ENCODE peak calls at places on chromosomes 16 and 17, in seven cellular contexts. H is HCT116, V is PC-3, I is OCI-LY7, A is GM23338, Z is MM.1S, L is SK-N-SH. C is an unnamed sample.
A peak's percentile ranks its signal among the peaks of the same experiment; 100 is the strongest.

GRCh38 chr17:8326591-8327583 is 12.8 kb upstream of the ODF4 start:
- DNase-seq in H (no peak), V (no peak), I (no peak), A (peak; percentile 61), Z (no peak), L (peak; percentile 79), C (peak; percentile 60)

GRCh38 chr17:42312285-42313130 is 24.2 kb downstream of the STAT5A start:
- DNase-seq in H (no peak), V (no peak), I (peak; percentile 78), A (peak; percentile 95), Z (peak; percentile 60), L (peak; percentile 93), C (peak; percentile 93)

GRCh38 chr17:13024033-13024432 is 6.2 kb upstream of the ELAC2 start:
- DNase-seq in H (no peak), V (no peak), I (no peak), A (no peak), Z (no peak), L (no peak), C (no peak)

GRCh38 chr17:78862073-78863023 is 21.7 kb upstream of the USP36 start:
- DNase-seq in H (peak; percentile 92), V (peak; percentile 98), I (no peak), A (no peak), Z (no peak), L (no peak), C (peak; percentile 68)

GRCh38 chr16:31367875-31368274 is 12.9 kb downstream of the ITGAX start:
- DNase-seq in H (no peak), V (no peak), I (no peak), A (no peak), Z (no peak), L (no peak), C (no peak)

GRCh38 chr17:2782030-2782429 is 14.2 kb upstream of the RAP1GAP2 start:
- DNase-seq in H (no peak), V (peak; percentile 16), I (no peak), A (no peak), Z (no peak), L (no peak), C (no peak)

GRCh38 chr17:45405250-45406086 is 27.2 kb downstream of the ARHGAP27 start:
- DNase-seq in H (no peak), V (no peak), I (peak; percentile 32), A (peak; percentile 99), Z (no peak), L (peak; percentile 94), C (peak; percentile 77)

GRCh38 chr16:78034530-78034929 is 12.2 kb downstream of the CLEC3A start:
- DNase-seq in H (no peak), V (no peak), I (no peak), A (no peak), Z (no peak), L (no peak), C (no peak)

DNA sequence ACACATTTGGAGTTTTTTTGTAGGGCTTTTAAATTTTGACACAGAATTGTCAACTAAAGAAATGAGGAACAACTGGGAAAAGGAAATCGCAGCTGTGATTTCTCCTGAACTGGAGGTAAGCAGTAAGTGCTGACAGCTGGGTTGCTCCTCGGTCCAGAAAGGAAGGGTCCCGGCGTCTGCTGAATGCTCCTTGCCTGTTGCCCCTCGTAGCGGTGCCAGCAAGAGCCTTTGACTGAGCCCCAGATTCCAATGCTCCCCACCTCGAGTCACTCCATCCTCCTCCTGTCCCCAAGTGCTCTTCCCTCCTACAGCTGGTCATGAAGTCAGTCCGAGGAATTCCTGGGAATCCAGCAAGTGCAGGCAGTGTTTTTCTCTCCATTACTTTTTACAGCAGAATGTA is 32.0 kb upstream of the ENDOV start:
- DNase-seq in H (no peak), V (no peak), I (no peak), A (no peak), Z (no peak), L (no peak), C (no peak)
- H3K9me2 ChIP-seq in H (no peaks in the 10 kb centered on the region), V (no peaks in the 10 kb centered on the region), I (no peaks in the 10 kb centered on the region), A (no peaks in the 10 kb centered on the region), Z (no peaks in the 10 kb centered on the region), L (no peaks in the 10 kb centered on the region), C (no peaks in the 10 kb centered on the region)

GRCh38 chr17:58082870-58083490 is at the start of gene DYNLL2:
- DNase-seq in H (peak; percentile 76), V (peak; percentile 93), I (peak; percentile 92), A (peak; percentile 99), Z (peak; percentile 90), L (peak; percentile 99), C (peak; percentile 96)
- TF ChIP-seq EZH2phosphoT487 in H (no peak), V (no peak), I (no peak), A (no peak), Z (no peak), L (no peak), C (no peak)

GRCh38 chr16:35747658-35748455 is 2288.4 kb downstream of the TP53TG3F start:
- DNase-seq in H (no peak), V (no peak), I (no peak), A (no peak), Z (no peak), L (no peak), C (no peak)

GRCh38 chr16:35748621-35749252 is 2289.3 kb downstream of the TP53TG3F start:
- DNase-seq in H (no peak), V (no peak), I (no peak), A (no peak), Z (no peak), L (peak; percentile 15), C (no peak)

GRCh38 chr16:35750157-35750689 is 2290.8 kb downstream of the TP53TG3F start:
- DNase-seq in H (no peak), V (no peak), I (no peak), A (no peak), Z (no peak), L (no peak), C (no peak)

GRCh38 chr16:35750701-35751104 is 2291.3 kb downstream of the TP53TG3F start:
- DNase-seq in H (no peak), V (no peak), I (no peak), A (no peak), Z (no peak), L (no peak), C (no peak)

DNA sequence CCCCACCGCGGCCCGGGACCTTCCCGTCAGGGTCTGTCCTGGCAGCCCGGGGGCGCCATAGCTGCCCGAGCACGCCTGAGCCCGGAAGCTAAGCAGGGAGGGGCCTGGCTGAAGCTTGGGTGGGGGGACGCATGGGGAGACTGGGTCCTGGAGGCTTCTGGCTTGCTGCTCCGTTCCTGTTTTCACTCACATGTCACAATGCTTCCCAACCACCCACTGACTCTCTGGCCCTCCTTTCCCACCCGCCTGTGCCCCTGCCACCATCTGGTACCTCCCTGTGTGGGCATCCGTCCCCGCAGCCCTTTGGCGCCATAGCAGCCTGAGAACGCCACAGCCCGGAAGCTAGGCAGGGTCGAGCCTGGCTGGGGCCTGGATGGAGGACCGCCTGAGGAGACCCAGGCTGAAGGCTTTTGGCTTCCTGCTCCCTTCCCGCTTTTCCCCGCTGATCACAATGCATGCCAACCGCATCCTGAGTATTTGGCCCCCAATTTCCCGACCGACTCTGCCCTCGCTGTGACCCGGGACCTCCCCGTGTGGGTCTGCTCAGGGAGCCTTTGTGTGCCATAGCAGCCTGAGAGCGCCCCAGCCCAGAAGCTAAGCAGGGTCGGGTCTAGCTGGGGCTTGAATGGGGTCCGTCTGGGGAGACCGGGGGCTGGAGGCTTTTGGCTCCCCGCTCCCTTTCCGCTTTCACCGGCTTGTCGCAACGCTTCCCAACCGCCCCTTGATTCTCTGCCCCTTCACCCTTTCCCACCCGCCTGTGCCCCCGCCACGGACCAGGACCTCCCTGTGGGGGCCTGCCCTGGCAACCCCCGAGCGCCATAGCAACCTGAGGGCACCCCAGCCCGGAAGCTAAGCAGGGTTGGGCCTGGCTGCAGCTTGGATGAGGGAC is 2290.1 kb downstream of the TP53TG3F start:
- DNase-seq in H (no peak), V (no peak), I (no peak), A (no peak), Z (no peak), L (peak; percentile 23), C (no peak)
- H3K9me2 ChIP-seq in H (no peaks in the 10 kb centered on the region), V (no peaks in the 10 kb centered on the region), I (no peaks in the 10 kb centered on the region), A (no peaks in the 10 kb centered on the region), Z (no peaks in the 10 kb centered on the region), L (no peaks in the 10 kb centered on the region), C (no peaks in the 10 kb centered on the region)

DNA sequence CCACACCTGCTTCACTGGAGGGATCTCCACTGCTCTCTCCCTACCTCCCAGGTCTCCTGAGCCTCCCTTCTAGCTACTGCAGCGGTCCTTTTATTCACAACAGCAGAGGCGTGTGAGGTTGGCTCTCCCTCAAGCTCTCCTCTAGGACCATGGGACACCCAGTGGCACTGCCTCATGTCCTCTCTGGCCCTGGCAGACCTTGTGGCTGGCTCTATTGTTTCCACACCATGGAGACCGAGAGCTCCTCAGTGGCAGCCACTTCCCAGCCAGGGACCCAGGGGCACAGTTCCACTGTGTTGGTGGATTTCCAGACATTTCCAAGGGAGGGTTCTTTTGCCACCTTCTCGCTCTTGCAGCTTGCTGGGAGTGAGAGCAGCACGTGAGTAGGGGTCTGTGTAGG is 204.9 kb downstream of the AXIN2 start:
- DNase-seq in H (no peak), V (no peak), I (no peak), A (no peak), Z (no peak), L (no peak), C (no peak)
- TF ChIP-seq EZH2phosphoT487 in H (no peak), V (no peak), I (no peak), A (no peak), Z (no peak), L (no peak), C (no peak)

DNA sequence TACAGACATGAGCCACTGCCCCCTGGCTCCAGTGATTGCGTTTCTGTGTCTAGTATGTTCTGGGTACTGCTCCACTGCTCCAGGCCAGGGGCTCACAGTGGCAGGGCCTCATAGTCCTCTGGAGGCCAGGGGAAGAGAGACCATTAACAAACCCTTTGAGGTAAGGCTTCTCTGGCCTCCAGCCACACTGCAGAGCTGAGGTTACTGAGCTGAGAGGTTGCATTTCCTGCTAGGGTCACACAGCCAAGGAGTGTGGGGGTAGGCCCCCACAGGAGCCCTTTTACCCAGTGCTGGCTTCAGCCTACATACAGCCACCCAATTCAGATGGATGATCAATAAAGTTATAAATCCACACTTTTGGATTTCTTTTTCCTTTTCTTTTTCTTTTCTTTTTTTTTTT is 50.4 kb upstream of the DLX4 start:
- DNase-seq in H (no peak), V (no peak), I (no peak), A (no peak), Z (no peak), L (no peak), C (no peak)
- H3K9me2 ChIP-seq in H (no peaks in the 10 kb centered on the region), V (no peaks in the 10 kb centered on the region), I (no peaks in the 10 kb centered on the region), A (no peaks in the 10 kb centered on the region), Z (no peaks in the 10 kb centered on the region), L (no peaks in the 10 kb centered on the region), C (no peaks in the 10 kb centered on the region)

GRCh38 chr16:67417333-67418061 is 1.2 kb upstream of the ZDHHC1 start:
- DNase-seq in H (no peak), V (no peak), I (no peak), A (no peak), Z (no peak), L (no peak), C (no peak)

GRCh38 chr16:67419931-67420330 is 3.7 kb upstream of the ZDHHC1 start:
- DNase-seq in H (no peak), V (no peak), I (no peak), A (peak; percentile 73), Z (no peak), L (no peak), C (no peak)

GRCh38 chr16:67415872-67416793 is at the start of gene ZDHHC1:
- DNase-seq in H (no peak), V (peak; percentile 61), I (peak; percentile 14), A (peak; percentile 86), Z (peak; percentile 55), L (peak; percentile 96), C (peak; percentile 88)

GRCh38 chr16:67421030-67421429 is 4.8 kb upstream of the ZDHHC1 start:
- DNase-seq in H (no peak), V (no peak), I (no peak), A (peak; percentile 58), Z (no peak), L (no peak), C (no peak)

GRCh38 chr16:67419502-67419901 is 3.2 kb upstream of the ZDHHC1 start:
- DNase-seq in H (no peak), V (no peak), I (no peak), A (no peak), Z (no peak), L (no peak), C (no peak)
- TF ChIP-seq EZH2phosphoT487 in H (no peak), V (no peak), I (no peak), A (no peak), Z (no peak), L (no peak), C (no peak)